ENCODE peak calls at places on chromosomes 1 and 21, in five cellular contexts. I is cardiac fibroblast, L is sigmoid colon, U is fibroblast of lung, D is pancreas. P is an unnamed sample.

GRCh38 chr1:151399890-151400235 is 490 bp downstream of the PSMB4 start:
- DNase-seq in I (peak; percentile 21), L (no peak), U (peak; percentile 23), D (no peak), P (peak; percentile 33)

GRCh38 chr1:90718411-90719320 is 1.6 kb upstream of the BARHL2 start:
- DNase-seq in I (no peak), L (no peak), U (no peak), D (no peak), P (no peak)

GRCh38 chr1:31302749-31303441 is 6.1 kb downstream of the ZCCHC17 start:
- DNase-seq in I (peak; percentile 15), L (no peak), U (peak; percentile 33), D (no peak), P (no peak)

GRCh38 chr1:176880954-176881595 is 283.4 kb downstream of the ASTN1 start:
- DNase-seq in I (peak; percentile 76), L (peak; percentile 81), U (peak; percentile 71), D (peak; percentile 54), P (peak; percentile 49)

GRCh38 chr1:184623404-184623803 is 131.3 kb downstream of the EDEM3 start:
- DNase-seq in I (no peak), L (no peak), U (no peak), D (no peak), P (no peak)

GRCh38 chr21:44253832-44254700 is 7.6 kb downstream of the DNMT3L start:
- DNase-seq in I (no peak), L (peak; percentile 47), U (no peak), D (no peak), P (no peak)

GRCh38 chr1:17998889-17999288 is 108.7 kb upstream of the IGSF21 start:
- DNase-seq in I (no peak), L (no peak), U (no peak), D (no peak), P (no peak)

GRCh38 chr21:35565204-35565611 is 495.1 kb downstream of the SETD4 start:
- DNase-seq in I (peak; percentile 88), L (no peak), U (peak; percentile 83), D (peak; percentile 7), P (peak; percentile 94)

GRCh38 chr21:24939288-24939687 is 668.0 kb downstream of the MRPL39 start:
- DNase-seq in I (no peak), L (no peak), U (no peak), D (no peak), P (peak; percentile 31)

GRCh38 chr1:50841791-50842387 is 118.2 kb downstream of the FAF1 start:
- DNase-seq in I (peak; percentile 81), L (no peak), U (peak; percentile 33), D (no peak), P (peak; percentile 56)

GRCh38 chr21:38831526-38832467 is 26.1 kb downstream of the ETS2 start:
- DNase-seq in I (peak; percentile 99), L (peak; percentile 95), U (peak; percentile 100), D (peak; percentile 40), P (peak; percentile 89)

GRCh38 chr1:66371233-66372005 is 162.5 kb upstream of the SGIP1 start:
- DNase-seq in I (peak; percentile 76), L (no peak), U (peak; percentile 39), D (no peak), P (peak; percentile 60)

GRCh38 chr1:175197536-175197935 is 5.0 kb upstream of the KIAA0040 start:
- DNase-seq in I (no peak), L (no peak), U (no peak), D (no peak), P (no peak)

GRCh38 chr1:164510435-164510834 is 48.5 kb upstream of the PBX1 start:
- DNase-seq in I (peak; percentile 50), L (no peak), U (peak; percentile 69), D (no peak), P (peak; percentile 11)

GRCh38 chr21:29423051-29423450 is 124.3 kb downstream of the BACH1 start:
- DNase-seq in I (no peak), L (no peak), U (no peak), D (no peak), P (no peak)
- TF ChIP-seq CTCF in I (no peak), L (no peak), U (no peak), D (no peak), P (no peak)

GRCh38 chr21:41765393-41765950 is 1.4 kb downstream of the RIPK4 start:
- DNase-seq in I (no peak), L (peak; percentile 29), U (no peak), D (no peak), P (no peak)

GRCh38 chr21:41764558-41765392 is 2.1 kb downstream of the RIPK4 start:
- DNase-seq in I (no peak), L (peak; percentile 15), U (no peak), D (peak; percentile 63), P (no peak)

GRCh38 chr21:41763398-41763931 is 3.4 kb downstream of the RIPK4 start:
- DNase-seq in I (no peak), L (no peak), U (no peak), D (no peak), P (no peak)

GRCh38 chr21:41762753-41763152 is 4.1 kb downstream of the RIPK4 start:
- DNase-seq in I (no peak), L (no peak), U (no peak), D (no peak), P (no peak)

GRCh38 chr21:41763996-41764395 is 2.9 kb downstream of the RIPK4 start:
- DNase-seq in I (no peak), L (no peak), U (no peak), D (no peak), P (no peak)
- H3K4me3 ChIP-seq in I (no peak overlapping the region), L (no peak overlapping the region), U (no peak overlapping the region), D (peak overlapping the region; percentile 79), P (no peak overlapping the region)

GRCh38 chr1:215888159-215888558 is 321.1 kb downstream of the KCTD3 start:
- DNase-seq in I (no peak), L (no peak), U (no peak), D (no peak), P (peak; percentile 9)
- TF ChIP-seq CTCF in I (no peak), L (no peak), U (no peak), D (no peak), P (no peak)

GRCh38 chr1:240906477-240906876 is 294.5 kb upstream of the GREM2 start:
- DNase-seq in I (no peak), L (no peak), U (no peak), D (no peak), P (peak; percentile 10)

GRCh38 chr1:240905225-240905765 is 293.3 kb upstream of the GREM2 start:
- DNase-seq in I (no peak), L (no peak), U (no peak), D (no peak), P (no peak)

GRCh38 chr1:240912821-240913220 is 300.9 kb upstream of the GREM2 start:
- DNase-seq in I (no peak), L (no peak), U (no peak), D (no peak), P (no peak)

GRCh38 chr1:240914506-240914905 is 302.6 kb upstream of the GREM2 start:
- DNase-seq in I (no peak), L (no peak), U (no peak), D (no peak), P (no peak)

DNA sequence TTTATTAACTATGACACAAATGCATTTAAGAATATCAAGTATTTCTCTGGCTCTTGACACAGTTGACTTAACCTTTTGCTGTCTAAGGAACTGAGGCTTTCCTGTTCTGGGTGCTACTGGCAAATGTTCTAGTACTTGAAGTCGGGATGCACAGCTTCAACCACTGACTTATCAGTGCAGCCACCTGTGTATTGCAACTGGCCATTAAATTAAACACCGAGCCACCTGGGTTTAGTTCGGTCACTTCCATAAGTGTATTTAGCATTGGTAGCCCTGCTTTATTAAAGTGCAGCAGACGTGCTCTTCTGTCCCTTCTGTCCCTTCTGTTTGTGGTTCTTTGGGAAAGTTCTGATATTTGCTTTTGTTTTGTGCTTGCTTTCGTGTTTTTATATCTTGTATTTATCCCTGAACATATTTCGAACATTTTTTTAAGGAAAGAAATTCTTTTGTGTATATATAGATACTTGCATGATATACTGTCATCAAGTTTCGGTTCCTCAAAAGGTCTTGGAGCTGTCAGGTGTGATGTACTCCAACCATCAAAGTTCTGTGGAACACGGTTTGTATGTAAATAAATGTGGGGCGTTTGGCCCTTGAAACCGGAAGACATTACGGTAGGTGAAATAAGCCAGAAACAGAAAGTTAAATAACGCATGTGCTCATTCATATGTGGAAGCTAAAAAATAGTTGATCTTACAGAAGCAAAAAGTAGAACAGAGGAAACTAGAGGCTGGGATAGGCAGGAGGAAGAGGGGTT is 297.9 kb upstream of the GREM2 start:
- DNase-seq in I (no peak), L (no peak), U (no peak), D (no peak), P (no peak)
- H3K4me3 ChIP-seq in I (no peak overlapping the region), L (no peak overlapping the region), U (no peak overlapping the region), D (no peak overlapping the region), P (no peak overlapping the region)

DNA sequence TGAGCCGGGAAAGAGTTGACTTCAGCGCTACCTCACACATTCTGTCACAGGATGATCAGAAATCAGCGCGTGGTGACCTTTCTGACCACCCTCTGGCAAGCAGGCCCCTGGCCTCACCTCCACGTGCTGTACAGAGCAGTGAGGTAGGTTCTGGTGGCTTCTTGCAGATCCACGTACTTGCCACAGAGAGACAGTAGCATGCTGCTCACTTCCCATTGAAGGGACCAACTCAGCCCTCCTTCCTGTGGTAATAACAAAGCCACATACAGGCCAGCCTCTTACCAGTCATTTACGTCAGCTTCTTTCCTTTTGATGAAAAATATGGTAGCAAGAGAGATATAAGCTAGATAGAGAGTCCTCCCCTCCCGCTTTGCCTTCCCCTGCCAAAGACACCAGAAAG is 200.7 kb downstream of the CHRM3 start:
- DNase-seq in I (no peak), L (no peak), U (no peak), D (no peak), P (no peak)
- TF ChIP-seq CTCF in I (no peak), L (no peak), U (no peak), D (no peak), P (no peak)

GRCh38 chr1:162074548-162074947 is 5.1 kb downstream of the NOS1AP start:
- DNase-seq in I (no peak), L (no peak), U (no peak), D (no peak), P (no peak)

GRCh38 chr1:162079023-162079422 is 9.5 kb downstream of the NOS1AP start:
- DNase-seq in I (no peak), L (no peak), U (no peak), D (no peak), P (no peak)

GRCh38 chr1:162077900-162078299 is 8.4 kb downstream of the NOS1AP start:
- DNase-seq in I (no peak), L (no peak), U (no peak), D (no peak), P (no peak)

GRCh38 chr1:162072770-162073169 is 3.3 kb downstream of the NOS1AP start:
- DNase-seq in I (no peak), L (no peak), U (no peak), D (no peak), P (no peak)

DNA sequence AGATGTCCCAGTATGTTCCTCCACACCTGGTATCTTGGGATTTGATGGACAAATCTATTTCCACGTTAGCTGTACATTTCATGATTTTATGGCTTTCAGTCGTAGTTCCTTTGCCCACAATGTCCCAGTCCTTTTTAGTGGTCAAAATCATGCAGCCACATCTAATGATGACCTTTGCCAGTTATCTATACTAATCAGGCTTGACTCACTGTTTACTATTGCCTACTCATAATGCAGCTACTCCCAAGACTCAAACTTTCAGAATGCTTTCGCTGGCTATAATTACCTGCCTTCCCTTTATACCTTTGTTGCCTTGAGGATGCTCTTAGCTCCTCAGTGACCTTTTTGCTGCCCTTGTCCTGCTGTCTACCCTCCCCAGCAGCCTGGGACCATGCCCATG is 6.4 kb downstream of the NOS1AP start:
- DNase-seq in I (no peak), L (no peak), U (no peak), D (no peak), P (no peak)
- H3K4me3 ChIP-seq in I (no peak overlapping the region), L (no peak overlapping the region), U (no peak overlapping the region), D (no peak overlapping the region), P (no peak overlapping the region)

P was measured in astrocyte of the spinal cord.